ENCODE peak calls at places on chromosomes 12 and 14, in nine cellular contexts. H, S, J, B, P, M, D, W and N are unnamed samples.

GRCh38 chr12:107091381-107091780 is 2.0 kb downstream of the CRY1 start:
- DNase-seq in H (peak; percentile 19), S (peak; percentile 64), J (peak; percentile 90), B (peak; percentile 64), P (no peak), M (peak; percentile 29), D (no peak), W (no peak), N (no peak)

GRCh38 chr14:70648374-70648773 is 6.7 kb downstream of the TTC9 start:
- DNase-seq in H (peak; percentile 30), S (no peak), J (no peak), B (no peak), P (no peak), M (no peak), D (no peak), W (no peak), N (no peak)

GRCh38 chr12:4046150-4046845 is 173.1 kb upstream of the PARP11 start:
- DNase-seq in H (no peak), S (no peak), J (no peak), B (no peak), P (no peak), M (no peak), D (no peak), W (no peak), N (no peak)

GRCh38 chr14:70707138-70708038 is 65.7 kb downstream of the TTC9 start:
- DNase-seq in H (no peak), S (peak; percentile 41), J (peak; percentile 24), B (peak; percentile 85), P (no peak), M (peak; percentile 34), D (peak; percentile 52), W (no peak), N (no peak)

GRCh38 chr14:22334627-22335026 is 254.4 kb downstream of the DAD1 start:
- DNase-seq in H (no peak), S (no peak), J (no peak), B (no peak), P (no peak), M (no peak), D (no peak), W (no peak), N (no peak)

GRCh38 chr12:64893961-64894360 is 69.5 kb downstream of the TBC1D30 start:
- DNase-seq in H (no peak), S (peak; percentile 88), J (peak; percentile 43), B (peak; percentile 70), P (no peak), M (peak; percentile 55), D (no peak), W (peak; percentile 31), N (no peak)

GRCh38 chr12:114936148-114937099 is 252.4 kb upstream of the TBX3 start:
- DNase-seq in H (no peak), S (peak; percentile 85), J (peak; percentile 69), B (peak; percentile 65), P (no peak), M (no peak), D (no peak), W (no peak), N (no peak)

GRCh38 chr12:15801770-15802393 is 12.7 kb upstream of the EPS8 start:
- DNase-seq in H (no peak), S (peak; percentile 85), J (no peak), B (no peak), P (no peak), M (no peak), D (no peak), W (no peak), N (no peak)

GRCh38 chr14:74846968-74847549 is 28.9 kb downstream of the PROX2 start:
- DNase-seq in H (no peak), S (peak; percentile 80), J (peak; percentile 76), B (peak; percentile 62), P (no peak), M (no peak), D (no peak), W (no peak), N (no peak)

DNA sequence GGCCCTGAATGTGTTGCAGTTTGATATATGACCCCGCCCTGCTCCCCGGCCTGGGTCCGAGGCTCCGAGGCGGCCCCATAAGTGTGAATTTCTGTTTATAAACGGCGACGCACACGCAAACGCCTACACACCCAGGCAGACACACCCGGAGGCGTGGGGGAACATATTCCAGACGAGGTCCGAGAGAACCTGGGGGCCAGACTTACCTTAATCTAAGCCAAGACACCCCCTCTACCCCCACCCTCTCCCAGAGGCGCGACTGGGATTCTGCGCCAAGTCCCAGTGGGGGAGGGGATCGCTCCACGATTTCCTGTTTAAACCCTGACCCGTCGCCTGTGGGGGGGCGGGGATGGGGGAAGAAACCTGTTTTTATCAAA is 9.6 kb upstream of the HOXC6 start:
- DNase-seq in H (no peak), S (no peak), J (no peak), B (no peak), P (peak; percentile 80), M (no peak), D (no peak), W (no peak), N (no peak)
- H3K4me3 ChIP-seq in H (peak overlapping the region; percentile 53), S (no peak overlapping the region), J (no peak overlapping the region), B (peak overlapping the region; percentile 64), P (peak overlapping the region; percentile 32), M (peak overlapping the region; percentile 72), D (no peak overlapping the region), W (peak overlapping the region; percentile 88), N (peak overlapping the region; percentile 51)

GRCh38 chr14:52052289-52052943 is 16.4 kb downstream of the NID2 start:
- DNase-seq in H (no peak), S (peak; percentile 83), J (peak; percentile 96), B (no peak), P (peak; percentile 65), M (peak; percentile 84), D (no peak), W (peak; percentile 77), N (no peak)
- H3K4me3 ChIP-seq in H (no peak overlapping the region), S (no peak overlapping the region), J (peak overlapping the region; percentile 29), B (no peak overlapping the region), P (no peak overlapping the region), M (no peak overlapping the region), D (no peak overlapping the region), W (no peak overlapping the region), N (no peak overlapping the region)

GRCh38 chr12:52087961-52088820 is 8.7 kb downstream of the SMIM41 start:
- DNase-seq in H (no peak), S (no peak), J (no peak), B (no peak), P (no peak), M (no peak), D (no peak), W (no peak), N (peak; percentile 69)
- H3K4me3 ChIP-seq in H (no peak overlapping the region), S (no peak overlapping the region), J (no peak overlapping the region), B (no peak overlapping the region), P (no peak overlapping the region), M (no peak overlapping the region), D (no peak overlapping the region), W (no peak overlapping the region), N (no peak overlapping the region)

DNA sequence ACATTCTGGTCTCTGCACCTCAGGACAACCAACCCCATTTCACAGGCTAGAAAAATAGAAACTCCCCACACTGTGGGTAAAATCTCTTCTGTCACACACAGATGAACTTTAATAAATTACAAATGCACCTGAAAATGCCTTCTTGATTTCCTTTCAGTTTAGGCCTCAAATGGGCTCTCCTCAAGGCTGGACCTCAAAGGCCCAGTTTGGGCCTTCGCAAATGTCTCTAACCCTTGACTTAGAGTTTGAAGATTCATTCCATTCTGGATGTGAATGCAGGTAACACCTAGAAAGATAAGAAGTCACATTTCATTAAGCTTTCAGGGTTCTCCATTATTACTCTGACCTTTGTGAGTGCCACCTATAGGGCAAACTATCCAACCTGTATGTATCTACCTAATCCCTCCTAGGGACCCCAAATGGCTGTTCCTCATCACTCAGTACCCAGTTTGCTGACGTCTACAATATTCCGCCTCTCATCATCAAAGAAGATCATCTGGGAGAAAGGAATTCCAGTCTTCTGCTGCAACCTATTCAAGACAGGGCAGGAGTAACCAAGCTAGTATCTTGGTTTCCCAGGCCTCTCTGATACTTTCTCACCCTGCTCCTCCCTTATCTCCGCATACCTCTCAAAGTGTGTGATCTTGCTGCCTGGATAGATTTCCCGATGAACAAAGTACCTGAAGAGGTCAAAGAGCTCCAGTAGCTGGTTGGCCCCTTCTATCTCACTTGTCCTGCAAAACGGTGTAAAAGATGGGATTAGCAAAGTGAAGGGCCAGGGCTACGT is 771 bp upstream of the CHMP4A start:
- DNase-seq in H (no peak), S (no peak), J (no peak), B (no peak), P (no peak), M (no peak), D (no peak), W (no peak), N (no peak)
- H3K4me3 ChIP-seq in H (peak overlapping the region; percentile 88), S (peak overlapping the region; percentile 79), J (peak overlapping the region; percentile 71), B (peak overlapping the region; percentile 85), P (peak overlapping the region; percentile 79), M (peak overlapping the region; percentile 84), D (peak overlapping the region; percentile 64), W (peak overlapping the region; percentile 88), N (no peak overlapping the region)

GRCh38 chr14:54300881-54301280 is 95.9 kb upstream of the CDKN3 start:
- DNase-seq in H (no peak), S (no peak), J (no peak), B (no peak), P (no peak), M (no peak), D (no peak), W (no peak), N (no peak)
- H3K4me3 ChIP-seq in H (no peak overlapping the region), S (no peak overlapping the region), J (no peak overlapping the region), B (no peak overlapping the region), P (no peak overlapping the region), M (no peak overlapping the region), D (no peak overlapping the region), W (no peak overlapping the region), N (no peak overlapping the region)

GRCh38 chr12:50021071-50021470 is 4.2 kb downstream of the RACGAP1 start:
- DNase-seq in H (no peak), S (no peak), J (no peak), B (no peak), P (no peak), M (no peak), D (no peak), W (no peak), N (no peak)

GRCh38 chr12:50025187-50026059 is at the start of gene RACGAP1:
- DNase-seq in H (peak; percentile 96), S (peak; percentile 98), J (peak; percentile 99), B (peak; percentile 98), P (peak; percentile 94), M (peak; percentile 87), D (peak; percentile 96), W (peak; percentile 74), N (peak; percentile 97)

GRCh38 chr12:50024227-50024626 is 1.1 kb downstream of the RACGAP1 start:
- DNase-seq in H (no peak), S (no peak), J (no peak), B (no peak), P (no peak), M (no peak), D (no peak), W (no peak), N (no peak)

GRCh38 chr12:50024804-50025186 is 499 bp downstream of the RACGAP1 start:
- DNase-seq in H (no peak), S (no peak), J (no peak), B (no peak), P (no peak), M (no peak), D (no peak), W (no peak), N (no peak)

GRCh38 chr12:50022903-50023302 is 2.4 kb downstream of the RACGAP1 start:
- DNase-seq in H (no peak), S (no peak), J (no peak), B (no peak), P (no peak), M (no peak), D (no peak), W (no peak), N (no peak)
- H3K4me3 ChIP-seq in H (no peak overlapping the region), S (no peak overlapping the region), J (no peak overlapping the region), B (no peak overlapping the region), P (no peak overlapping the region), M (no peak overlapping the region), D (no peak overlapping the region), W (no peak overlapping the region), N (no peak overlapping the region)